ENCODE peak calls at places on chromosomes 6 and 20, in four cellular contexts. R is cardiac muscle cell, H is GM12865, K is fibroblast of lung. U is an unnamed sample.
A peak's percentile ranks its signal among the peaks of the same experiment; 100 is the strongest.

GRCh38 chr6:13355043-13355945 is 27.0 kb upstream of the TBC1D7 start:
- DNase-seq in R (peak; percentile 97), H (peak; percentile 74), K (peak; percentile 93), U (peak; percentile 90)

GRCh38 chr20:5220334-5221077 is 93.7 kb downstream of the CDS2 start:
- DNase-seq in R (no peak), H (no peak), K (no peak), U (no peak)

GRCh38 chr6:158068156-158068892 is 86.7 kb downstream of the SYNJ2 start:
- DNase-seq in R (no peak), H (no peak), K (no peak), U (no peak)

GRCh38 chr6:169158182-169158573 is 95.5 kb downstream of the THBS2 start:
- DNase-seq in R (peak; percentile 97), H (no peak), K (peak; percentile 94), U (no peak)

GRCh38 chr6:137056121-137056880 is 11.5 kb upstream of the IL20RA start:
- DNase-seq in R (no peak), H (no peak), K (no peak), U (no peak)

GRCh38 chr6:124960757-124961467 is 1.3 kb upstream of the RNF217 start:
- DNase-seq in R (no peak), H (no peak), K (no peak), U (no peak)

GRCh38 chr6:133623065-133623464 is 265.8 kb upstream of the TCF21 start:
- DNase-seq in R (peak; percentile 90), H (no peak), K (peak; percentile 78), U (no peak)

GRCh38 chr6:151075527-151075926 is 164.2 kb upstream of the AKAP12 start:
- DNase-seq in R (peak; percentile 87), H (no peak), K (peak; percentile 90), U (no peak)

GRCh38 chr6:152401978-152402377 is 235.2 kb downstream of the SYNE1 start:
- DNase-seq in R (no peak), H (no peak), K (no peak), U (no peak)

GRCh38 chr6:75483136-75483952 is 10.3 kb downstream of the FILIP1 start:
- DNase-seq in R (no peak), H (no peak), K (no peak), U (no peak)

GRCh38 chr6:134544737-134545136 is 226.8 kb upstream of the SGK1 start:
- DNase-seq in R (no peak), H (no peak), K (no peak), U (no peak)

GRCh38 chr20:63106108-63106764 is 99.5 kb upstream of the BHLHE23 start:
- DNase-seq in R (peak; percentile 16), H (no peak), K (peak; percentile 31), U (no peak)

GRCh38 chr20:4764805-4765204 is 43.1 kb downstream of the PRND start:
- DNase-seq in R (no peak), H (no peak), K (no peak), U (no peak)

GRCh38 chr6:111215134-111215533 is 127.8 kb downstream of the SLC16A10 start:
- DNase-seq in R (peak; percentile 58), H (no peak), K (no peak), U (no peak)

GRCh38 chr6:126170433-126170832 is 169.5 kb upstream of the CENPW start:
- DNase-seq in R (no peak), H (no peak), K (no peak), U (no peak)

GRCh38 chr6:106626485-106626884 is 2.8 kb downstream of the RTN4IP1 start:
- DNase-seq in R (no peak), H (peak; percentile 45), K (no peak), U (no peak)

GRCh38 chr6:42367353-42368011 is 84.2 kb downstream of the TRERF1 start:
- DNase-seq in R (no peak), H (peak; percentile 88), K (peak; percentile 10), U (no peak)

GRCh38 chr6:48067148-48067709 is 43.8 kb downstream of the PTCHD4 start:
- DNase-seq in R (no peak), H (no peak), K (no peak), U (no peak)

GRCh38 chr6:29531668-29532067 is 27.9 kb downstream of the UBD start:
- DNase-seq in R (no peak), H (no peak), K (no peak), U (no peak)

GRCh38 chr20:57505991-57506390 is 18.9 kb downstream of the CTCFL start:
- DNase-seq in R (no peak), H (no peak), K (no peak), U (no peak)

GRCh38 chr6:96059586-96059985 is 43.8 kb downstream of the FUT9 start:
- DNase-seq in R (no peak), H (no peak), K (no peak), U (no peak)

GRCh38 chr20:25484911-25485511 is 77.5 kb downstream of the GINS1 start:
- DNase-seq in R (peak; percentile 30), H (no peak), K (no peak), U (no peak)

GRCh38 chr6:73180718-73181619 is 44.3 kb downstream of the KHDC1L start:
- DNase-seq in R (peak; percentile 84), H (peak; percentile 81), K (peak; percentile 88), U (peak; percentile 66)

GRCh38 chr6:165987483-165988305 is 180.0 kb downstream of the TBXT start:
- DNase-seq in R (peak; percentile 96), H (no peak), K (peak; percentile 91), U (no peak)

GRCh38 chr6:149921361-149921760 is 1.6 kb downstream of the RAET1G start:
- DNase-seq in R (no peak), H (no peak), K (no peak), U (no peak)

GRCh38 chr6:153511896-153512496 is 380.9 kb upstream of the RGS17 start:
- DNase-seq in R (peak; percentile 49), H (peak; percentile 32), K (peak; percentile 40), U (peak; percentile 17)

GRCh38 chr6:131060311-131060710 is 2.7 kb downstream of the EPB41L2 start:
- DNase-seq in R (no peak), H (peak; percentile 35), K (no peak), U (no peak)

GRCh38 chr20:44095831-44096230 is 91.2 kb downstream of the JPH2 start:
- DNase-seq in R (no peak), H (no peak), K (no peak), U (no peak)

GRCh38 chr6:291697-292505 is at the start of gene DUSP22:
- DNase-seq in R (peak; percentile 93), H (peak; percentile 92), K (peak; percentile 83), U (no peak)

GRCh38 chr6:146892613-146893401 is 294.0 kb downstream of the ADGB start:
- DNase-seq in R (peak; percentile 67), H (no peak), K (peak; percentile 70), U (peak; percentile 86)

GRCh38 chr6:36368921-36369880 is 18.3 kb downstream of the ETV7 start:
- DNase-seq in R (peak; percentile 92), H (no peak), K (peak; percentile 48), U (no peak)

GRCh38 chr6:89154131-89154530 is 8.3 kb downstream of the PM20D2 start:
- DNase-seq in R (no peak), H (no peak), K (no peak), U (no peak)

GRCh38 chr20:63557481-63557891 is 3.5 kb downstream of the FNDC11 start:
- DNase-seq in R (no peak), H (no peak), K (no peak), U (no peak)

DNA sequence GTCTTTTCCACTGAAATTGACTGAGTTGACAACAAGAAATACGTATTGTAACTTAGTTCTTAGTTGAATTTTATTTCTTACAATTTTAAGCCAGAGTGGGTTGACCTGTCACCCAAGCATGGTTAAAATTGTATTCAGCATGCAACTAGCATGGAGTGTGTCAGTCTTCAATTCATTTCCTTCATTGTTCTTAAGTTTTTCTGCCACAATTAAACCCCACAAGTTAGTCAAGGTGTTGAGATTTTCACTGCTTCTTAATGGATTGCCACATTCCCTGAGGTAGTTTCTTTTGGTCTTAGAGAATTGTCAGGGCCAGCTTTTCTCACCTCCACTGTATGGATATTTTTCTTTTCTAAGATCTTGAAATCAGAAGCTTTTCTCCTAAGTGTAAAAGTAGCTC is 2.1 kb downstream of the PTPN1 start:
- DNase-seq in R (no peak), H (no peak), K (no peak), U (no peak)
- H3K4me3 ChIP-seq in R (peak overlapping the region; percentile 5), H (peak overlapping the region; percentile 99), K (peak overlapping the region; percentile 91), U (peak overlapping the region; percentile 88)

DNA sequence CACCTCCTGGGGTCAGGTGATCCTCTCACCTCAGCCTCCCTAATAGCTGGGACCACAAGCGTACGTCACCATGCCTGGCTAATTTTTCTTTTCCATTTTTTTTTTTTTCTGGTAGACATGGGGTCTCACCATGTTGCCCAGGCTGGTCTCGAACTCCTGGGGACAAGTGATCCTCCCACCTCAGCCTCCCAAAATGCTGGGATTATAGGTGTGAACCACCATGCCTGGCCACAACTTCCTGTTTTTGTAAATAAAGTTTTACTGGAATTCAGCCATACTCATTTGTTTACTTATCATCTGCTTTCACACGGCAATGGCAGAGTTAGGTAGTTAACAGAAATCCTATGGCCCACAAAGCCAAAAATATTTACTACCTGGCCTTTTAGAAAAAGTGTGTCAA is 7.8 kb upstream of the RUNX2 start:
- DNase-seq in R (no peak), H (no peak), K (no peak), U (no peak)
- H3K4me3 ChIP-seq in R (no peak overlapping the region), H (no peak overlapping the region), K (no peak overlapping the region), U (no peak overlapping the region)

DNA sequence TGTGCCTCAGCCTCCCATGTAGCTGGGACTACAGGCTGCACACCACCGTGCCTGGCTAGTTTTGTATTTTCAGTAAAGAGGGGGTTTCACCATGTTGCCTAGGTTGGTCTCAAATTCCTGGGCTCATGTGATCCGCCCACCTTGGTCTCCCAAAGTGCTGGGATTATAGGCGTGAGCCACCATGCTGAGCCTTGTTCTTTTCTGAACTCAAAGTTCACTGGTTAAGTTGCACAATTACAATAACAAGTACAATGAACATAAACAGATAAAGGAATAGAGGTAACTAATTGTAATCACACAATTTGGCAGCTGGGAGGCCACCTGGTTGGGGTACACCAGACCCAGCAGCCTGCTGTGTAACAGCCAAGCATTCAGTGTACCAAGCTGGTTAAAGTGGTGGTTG is 6.7 kb downstream of the NUDT3 start:
- DNase-seq in R (no peak), H (no peak), K (no peak), U (no peak)
- H3K4me3 ChIP-seq in R (no peak overlapping the region), H (no peak overlapping the region), K (no peak overlapping the region), U (no peak overlapping the region)

DNA sequence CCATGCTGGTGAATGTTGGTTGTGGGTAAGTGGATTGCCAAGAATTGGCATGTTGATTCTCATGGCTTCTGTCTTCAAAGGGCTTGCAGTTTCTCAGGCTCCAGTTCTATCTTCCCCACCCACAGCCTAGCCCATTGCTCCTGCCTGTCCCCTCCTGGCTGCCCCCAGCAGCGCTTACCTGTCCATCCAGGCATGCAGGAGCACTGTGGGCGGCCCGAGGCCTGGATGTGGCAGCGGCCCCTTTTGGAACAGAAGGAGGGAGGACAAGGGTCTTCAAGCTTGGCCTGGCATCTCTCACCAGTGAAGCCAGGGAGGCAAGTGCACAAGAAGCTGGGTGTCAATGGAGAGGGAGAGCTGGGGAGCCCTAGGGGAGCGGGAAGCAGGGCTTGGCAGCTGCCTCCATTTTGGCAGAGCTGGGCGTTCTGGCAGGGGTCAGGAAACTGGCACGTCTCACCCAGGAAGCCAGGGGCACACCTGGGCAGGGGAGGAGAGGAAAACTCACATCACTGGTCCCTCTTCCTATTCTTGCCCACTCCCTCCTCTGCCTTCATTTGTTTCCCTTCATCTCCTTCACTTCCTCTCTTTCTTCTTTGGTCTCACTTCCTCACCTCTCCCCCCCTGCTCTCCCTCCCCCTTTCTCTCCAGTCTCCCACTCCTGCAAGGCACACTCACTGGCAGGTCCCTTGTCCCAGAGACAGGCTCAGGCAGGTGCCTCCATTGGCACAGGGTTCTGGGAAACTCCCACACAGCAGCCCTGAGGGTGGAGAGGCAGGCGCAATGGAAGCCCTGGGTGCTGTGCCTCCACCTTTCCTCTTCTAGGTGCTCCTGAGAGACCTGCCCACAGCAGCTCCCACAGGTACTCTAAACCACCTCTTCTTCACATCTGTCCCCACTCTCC is 1.3 kb downstream of the NOTCH4 start:
- DNase-seq in R (no peak), H (no peak), K (no peak), U (no peak)
- H3K4me3 ChIP-seq in R (no peak overlapping the region), H (no peak overlapping the region), K (no peak overlapping the region), U (no peak overlapping the region)

U was measured in HFF-Myc.